ENCODE peak calls at places on chromosomes 6 and 20, in four cellular contexts. D is HTR-8/SVneo, C is HL-60, O is non-pigmented ciliary epithelial cell. F is an unnamed sample.

GRCh38 chr6:130895516-130895915 is 68.3 kb downstream of the SMLR1 start:
- DNase-seq in O (no peak), C (no peak), D (no peak), F (no peak)

GRCh38 chr6:9205645-9206044 is 770.3 kb upstream of the SLC35B3 start:
- DNase-seq in O (no peak), D (no peak), C (no peak), F (no peak)

GRCh38 chr20:4925842-4926530 is 75.3 kb downstream of the SLC23A2 start:
- DNase-seq in O (peak), D (no peak), C (no peak), F (no peak)

GRCh38 chr20:11352041-11352440 is 565.7 kb upstream of the BTBD3 start:
- DNase-seq in D (no peak), C (no peak), O (no peak), F (no peak)

GRCh38 chr6:145457556-145457955 is 277.8 kb downstream of the EPM2A start:
- DNase-seq in O (no peak), D (no peak), C (no peak), F (no peak)

GRCh38 chr6:144585217-144585814 is 300.2 kb downstream of the UTRN start:
- DNase-seq in O (no peak), C (peak), D (peak), F (peak)

GRCh38 chr20:48295966-48296421 is 510.7 kb upstream of the SULF2 start:
- DNase-seq in O (peak), C (no peak), D (no peak), F (no peak)

GRCh38 chr6:147061152-147061551 is 143.1 kb upstream of the STXBP5 start:
- DNase-seq in D (no peak), O (no peak), C (no peak), F (no peak)

GRCh38 chr20:59018817-59019216 is 412 bp upstream of the TUBB1 start:
- DNase-seq in C (no peak), O (no peak), D (no peak), F (no peak)

GRCh38 chr6:136549359-136550044 is 720 bp downstream of the MAP7 start:
- DNase-seq in O (no peak), D (no peak), C (no peak), F (no peak)

GRCh38 chr20:62064788-62065668 is 653 bp downstream of the TAF4 start:
- DNase-seq in C (no peak), D (no peak), O (no peak), F (no peak)

GRCh38 chr6:117908246-117909107 is 1.4 kb downstream of the SLC35F1 start:
- DNase-seq in D (no peak), O (no peak), C (no peak), F (no peak)

GRCh38 chr6:147063469-147064031 is 140.7 kb upstream of the STXBP5 start:
- DNase-seq in O (peak), C (no peak), D (peak), F (no peak)